ENCODE peak calls at places on chromosomes 1 and 21, in nine cellular contexts. U is HTR-8/SVneo; L is uterus; F is midbrain; N is left ventricle myocardium inferior; A is stimulated activated CD8-positive, alpha-beta memory T cell treated with anti-CD3 and anti-CD28 coated beads, Interleukin-2, amount 100 ng/mL, for 1 hour; P is NCI-H2171; T is Daoy; O is activated naive CD8-positive, alpha-beta T cell treated with anti-CD3 and anti-CD28 coated beads, Interleukin-2, amount 50 U/mL, for 24 hours. W is an unnamed sample.

GRCh38 chr1:166300767-166301166 is 134.0 kb upstream of the FAM78B start:
- DNase-seq in U (no peak), L (no peak), F (no peak), N (no peak), A (no peak), P (no peak), T (no peak), O (no peak), W (no peak)

GRCh38 chr21:31566061-31566460 is 93.4 kb upstream of the SOD1 start:
- DNase-seq in U (no peak), L (no peak), F (peak), N (no peak), A (no peak), P (no peak), T (no peak), O (no peak), W (no peak)

GRCh38 chr1:77889671-77890070 is 1.2 kb downstream of the NEXN start:
- DNase-seq in U (peak), L (peak), F (no peak), N (no peak), A (no peak), P (no peak), T (peak), O (no peak), W (no peak)

GRCh38 chr21:37319551-37319950 is 47.0 kb upstream of the DYRK1A start:
- DNase-seq in U (no peak), L (no peak), F (no peak), N (no peak), A (no peak), P (no peak), T (no peak), O (no peak), W (no peak)

GRCh38 chr1:177239792-177240191 is 69.0 kb downstream of the BRINP2 start:
- DNase-seq in U (no peak), L (no peak), F (no peak), N (no peak), A (no peak), P (no peak), T (no peak), O (no peak), W (no peak)

GRCh38 chr1:230495021-230495550 is 69.0 kb upstream of the PGBD5 start:
- DNase-seq in U (no peak), L (no peak), F (no peak), N (no peak), A (no peak), P (no peak), T (no peak), O (no peak), W (no peak)

GRCh38 chr1:116329524-116330341 is 43.3 kb upstream of the ATP1A1 start:
- DNase-seq in U (no peak), L (no peak), F (peak), N (no peak), A (no peak), P (no peak), T (peak), O (no peak), W (no peak)

GRCh38 chr21:42847051-42847707 is 32.2 kb downstream of the WDR4 start:
- DNase-seq in U (no peak), L (no peak), F (no peak), N (peak), A (no peak), P (no peak), T (no peak), O (no peak), W (no peak)

GRCh38 chr1:190478193-190479007 is 736 bp upstream of the BRINP3 start:
- DNase-seq in U (peak), L (no peak), F (peak), N (no peak), A (no peak), P (peak), T (peak), O (no peak), W (peak)

GRCh38 chr1:226697151-226697575 is 41.9 kb downstream of the ITPKB start:
- DNase-seq in U (no peak), L (no peak), F (peak), N (no peak), A (no peak), P (no peak), T (peak), O (no peak), W (no peak)

GRCh38 chr1:235639586-235640205 is 9.9 kb downstream of the GNG4 start:
- DNase-seq in U (no peak), L (no peak), F (no peak), N (no peak), A (no peak), P (no peak), T (no peak), O (no peak), W (no peak)

GRCh38 chr1:185741551-185741950 is 7.4 kb downstream of the HMCN1 start:
- DNase-seq in U (no peak), L (no peak), F (no peak), N (no peak), A (no peak), P (no peak), T (no peak), O (no peak), W (no peak)

GRCh38 chr1:231584117-231584516 is 42.5 kb upstream of the DISC1 start:
- DNase-seq in U (peak), L (no peak), F (peak), N (no peak), A (no peak), P (no peak), T (peak), O (no peak), W (no peak)

GRCh38 chr21:16579538-16579937 is 849.8 kb downstream of the USP25 start:
- DNase-seq in U (no peak), L (no peak), F (peak), N (no peak), A (no peak), P (no peak), T (no peak), O (no peak), W (no peak)

GRCh38 chr21:45224189-45224938 is 63.3 kb downstream of the POFUT2 start:
- DNase-seq in U (no peak), L (no peak), F (no peak), N (no peak), A (peak), P (no peak), T (no peak), O (no peak), W (no peak)

GRCh38 chr1:67860776-67861175 is 27.5 kb upstream of the GNG12 start:
- DNase-seq in U (no peak), L (no peak), F (no peak), N (no peak), A (no peak), P (no peak), T (no peak), O (no peak), W (no peak)

GRCh38 chr1:169701261-169701802 is 10.1 kb downstream of the SELL start:
- DNase-seq in U (no peak), L (no peak), F (no peak), N (no peak), A (no peak), P (no peak), T (no peak), O (no peak), W (no peak)

GRCh38 chr1:96804649-96805048 is 83.1 kb downstream of the PTBP2 start:
- DNase-seq in U (no peak), L (no peak), F (no peak), N (no peak), A (no peak), P (no peak), T (no peak), O (no peak), W (no peak)

GRCh38 chr1:42670425-42670824 is 11.8 kb upstream of the YBX1 start:
- DNase-seq in U (no peak), L (no peak), F (no peak), N (no peak), A (no peak), P (no peak), T (no peak), O (no peak), W (no peak)

GRCh38 chr1:59596956-59597355 is 217.8 kb upstream of the HOOK1 start:
- DNase-seq in U (no peak), L (no peak), F (no peak), N (no peak), A (no peak), P (no peak), T (no peak), O (no peak), W (no peak)

GRCh38 chr1:24944318-24944717 is 14.2 kb upstream of the RUNX3 start:
- DNase-seq in U (no peak), L (no peak), F (no peak), N (no peak), A (no peak), P (no peak), T (no peak), O (no peak), W (no peak)

GRCh38 chr1:221878134-221878533 is 136.2 kb upstream of the DUSP10 start:
- DNase-seq in U (no peak), L (no peak), F (no peak), N (no peak), A (no peak), P (no peak), T (no peak), O (no peak), W (no peak)

GRCh38 chr1:229309074-229309473 is 33.8 kb downstream of the CCSAP start:
- DNase-seq in U (no peak), L (no peak), F (no peak), N (no peak), A (no peak), P (no peak), T (no peak), O (no peak), W (no peak)

GRCh38 chr21:28018741-28019669 is 973.7 kb downstream of the LTN1 start:
- DNase-seq in U (peak), L (no peak), F (peak), N (no peak), A (no peak), P (no peak), T (peak), O (no peak), W (no peak)

GRCh38 chr1:69388044-69388443 is 179.7 kb upstream of the LRRC7 start:
- DNase-seq in U (no peak), L (no peak), F (no peak), N (no peak), A (no peak), P (no peak), T (no peak), O (no peak), W (no peak)